ENCODE peak calls at places on chromosome 9, in five cellular contexts. Q is CD8-positive, alpha-beta T cell; S is gastrocnemius medialis; W is A549; F is neuronal stem cell. B is an unnamed sample.

GRCh38 chr9:126489604-126490593 is 123.8 kb upstream of the LMX1B start:
- DNase-seq in Q (no peak), S (no peak), W (no peak), F (no peak), B (no peak)

GRCh38 chr9:90546200-90546599 is 96.4 kb downstream of the DIRAS2 start:
- DNase-seq in Q (no peak), S (no peak), W (peak; percentile 67), F (peak; percentile 88), B (no peak)

GRCh38 chr9:3385871-3386270 is 139.9 kb downstream of the RFX3 start:
- DNase-seq in Q (no peak), S (no peak), W (no peak), F (no peak), B (no peak)

GRCh38 chr9:81801190-81801589 is 111.8 kb upstream of the TLE1 start:
- DNase-seq in Q (no peak), S (no peak), W (peak; percentile 70), F (no peak), B (no peak)

GRCh38 chr9:88303785-88304495 is 84.3 kb upstream of the SPIN1 start:
- DNase-seq in Q (no peak), S (no peak), W (no peak), F (no peak), B (no peak)

GRCh38 chr9:136055715-136056545 is 39.2 kb downstream of the NACC2 start:
- DNase-seq in Q (peak; percentile 45), S (no peak), W (no peak), F (no peak), B (no peak)

GRCh38 chr9:20191239-20191840 is 402.5 kb upstream of the SLC24A2 start:
- DNase-seq in Q (no peak), S (no peak), W (peak; percentile 9), F (no peak), B (no peak)

GRCh38 chr9:72592501-72593403 is 71.3 kb downstream of the TMC1 start:
- DNase-seq in Q (peak; percentile 50), S (no peak), W (peak; percentile 78), F (peak; percentile 50), B (no peak)

GRCh38 chr9:6123402-6123801 is 92.2 kb upstream of the IL33 start:
- DNase-seq in Q (no peak), S (no peak), W (no peak), F (no peak), B (no peak)

GRCh38 chr9:26579047-26579446 is 313.6 kb downstream of the CAAP1 start:
- DNase-seq in Q (no peak), S (no peak), W (no peak), F (no peak), B (no peak)

GRCh38 chr9:122426723-122427122 is 51.0 kb downstream of the OR1J1 start:
- DNase-seq in Q (no peak), S (no peak), W (no peak), F (no peak), B (no peak)
- H3K9me3 ChIP-seq in Q (no peaks in the 10 kb centered on the region), S (no peaks in the 10 kb centered on the region), W (no peaks in the 10 kb centered on the region), F (no peaks in the 10 kb centered on the region), B (no peaks in the 10 kb centered on the region)

GRCh38 chr9:22160235-22160634 is 151.1 kb upstream of the CDKN2B start:
- DNase-seq in Q (no peak), S (no peak), W (no peak), F (no peak), B (no peak)
- H3K9me3 ChIP-seq in Q (no peaks in the 10 kb centered on the region), S (no peaks in the 10 kb centered on the region), W (no peaks in the 10 kb centered on the region), F (no peaks in the 10 kb centered on the region), B (no peaks in the 10 kb centered on the region)

GRCh38 chr9:108961151-108961550 is 27.0 kb downstream of the ABITRAM start:
- DNase-seq in Q (no peak), S (no peak), W (no peak), F (no peak), B (no peak)
- H3K9me3 ChIP-seq in Q (no peaks in the 10 kb centered on the region), S (no peaks in the 10 kb centered on the region), W (no peaks in the 10 kb centered on the region), F (no peaks in the 10 kb centered on the region), B (no peaks in the 10 kb centered on the region)

GRCh38 chr9:113927277-113927676 is 51.2 kb downstream of the ZNF618 start:
- DNase-seq in Q (no peak), S (no peak), W (no peak), F (no peak), B (no peak)
- H3K9me3 ChIP-seq in Q (no peaks in the 10 kb centered on the region), S (no peaks in the 10 kb centered on the region), W (peaks cover 37% of the 10 kb centered on the region), F (peaks cover 60% of the 10 kb centered on the region), B (no peaks in the 10 kb centered on the region)

GRCh38 chr9:12272471-12273072 is 420.6 kb upstream of the TYRP1 start:
- DNase-seq in Q (no peak), S (no peak), W (no peak), F (no peak), B (no peak)

GRCh38 chr9:12266758-12267157 is 426.4 kb upstream of the TYRP1 start:
- DNase-seq in Q (no peak), S (no peak), W (no peak), F (no peak), B (no peak)
- H3K9me3 ChIP-seq in Q (no peaks in the 10 kb centered on the region), S (no peaks in the 10 kb centered on the region), W (no peaks in the 10 kb centered on the region), F (no peaks in the 10 kb centered on the region), B (no peaks in the 10 kb centered on the region)

DNA sequence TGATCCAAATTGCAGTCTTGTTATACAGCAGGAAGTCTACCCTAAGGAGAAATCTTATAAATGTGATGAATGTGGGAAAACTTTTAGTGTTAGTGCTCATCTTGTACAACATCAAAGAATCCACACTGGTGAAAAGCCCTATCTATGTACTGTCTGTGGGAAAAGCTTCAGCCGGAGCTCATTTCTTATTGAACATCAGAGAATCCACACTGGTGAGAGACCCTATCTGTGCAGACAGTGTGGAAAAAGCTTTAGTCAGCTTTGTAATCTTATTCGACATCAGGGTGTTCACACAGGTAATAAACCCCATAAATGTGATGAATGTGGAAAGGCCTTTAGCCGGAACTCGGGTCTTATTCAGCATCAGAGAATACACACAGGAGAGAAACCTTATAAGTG is 10.4 kb downstream of the ZNF189 start:
- DNase-seq in Q (no peak), S (no peak), W (peak; percentile 45), F (no peak), B (no peak)
- H3K9me3 ChIP-seq in Q (peaks cover 59% of the 10 kb centered on the region), S (peaks cover 19% of the 10 kb centered on the region), W (peaks cover 96% of the 10 kb centered on the region), F (peaks cover 79% of the 10 kb centered on the region), B (peaks cover 45% of the 10 kb centered on the region)

DNA sequence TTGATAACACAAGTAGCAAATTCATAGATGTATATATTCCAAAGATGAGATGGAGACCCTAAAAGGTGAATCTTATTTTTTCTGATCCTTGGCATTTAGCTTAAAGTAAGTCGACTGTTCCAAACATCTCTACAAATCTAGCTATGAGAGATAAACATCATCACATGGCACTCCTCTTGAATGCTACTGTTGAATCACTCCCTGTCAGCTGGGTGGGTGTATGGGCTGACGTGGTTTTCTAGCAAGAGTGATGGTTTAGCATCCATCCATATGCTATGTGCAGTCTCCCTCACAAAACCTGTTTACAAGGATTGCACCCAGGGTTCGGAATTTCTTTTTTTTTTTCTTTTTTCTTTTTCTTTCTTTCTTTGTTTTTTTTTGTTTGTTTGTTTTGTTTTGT is 13.8 kb downstream of the ACO1 start:
- DNase-seq in Q (no peak), S (no peak), W (no peak), F (no peak), B (no peak)
- H3K9me3 ChIP-seq in Q (no peaks in the 10 kb centered on the region), S (no peaks in the 10 kb centered on the region), W (no peaks in the 10 kb centered on the region), F (no peaks in the 10 kb centered on the region), B (no peaks in the 10 kb centered on the region)

B was measured in T-helper 17 cell.